ENCODE peak calls at places on chromosomes 13 and 19, in eight cellular contexts. D, P, F, Z, V, R, U and J are unnamed samples.

GRCh38 chr19:50489461-50490011 is 12.9 kb upstream of the GARIN5A start:
- DNase-seq in R (no peak), U (no peak), Z (no peak), D (no peak), F (no peak), V (no peak), P (no peak), J (no peak)

GRCh38 chr19:52094526-52094925 is 1.0 kb downstream of the ZNF841 start:
- DNase-seq in V (no peak), P (no peak), R (no peak), D (no peak), Z (no peak), U (no peak), F (no peak), J (no peak)

GRCh38 chr19:459724-460511 is 915 bp downstream of the SHC2 start:
- DNase-seq in R (peak), F (peak), P (no peak), Z (peak), D (peak), V (no peak), U (peak), J (no peak)

GRCh38 chr19:51407631-51408131 is 9.8 kb downstream of the SIGLEC10 start:
- DNase-seq in D (peak), V (no peak), U (no peak), R (peak), Z (no peak), F (peak), P (no peak), J (peak)

GRCh38 chr19:52007805-52008557 is at the start of gene ZNF615:
- DNase-seq in U (peak), F (peak), R (peak), D (peak), P (peak), Z (peak), V (no peak), J (peak)

GRCh38 chr19:8363803-8364771 is at the start of gene ANGPTL4:
- DNase-seq in Z (peak), F (peak), P (no peak), V (no peak), D (peak), U (peak), R (peak), J (peak)

GRCh38 chr19:4506449-4507149 is 11.7 kb downstream of the PLIN4 start:
- DNase-seq in U (peak), D (peak), Z (no peak), V (no peak), R (no peak), P (peak), F (peak), J (peak)

GRCh38 chr13:113794086-113794485 is 35.1 kb downstream of the TMEM255B start:
- DNase-seq in P (no peak), U (no peak), V (no peak), D (no peak), Z (no peak), R (no peak), F (no peak), J (no peak)

GRCh38 chr19:43644181-43644580 is 4.5 kb upstream of the CADM4 start:
- DNase-seq in P (no peak), R (no peak), F (no peak), Z (no peak), D (no peak), V (no peak), U (no peak), J (no peak)

GRCh38 chr19:12933287-12934072 is at the start of gene FARSA:
- DNase-seq in R (peak), V (no peak), D (peak), P (peak), U (peak), F (peak), Z (peak), J (peak)

GRCh38 chr19:29666634-29667389 is 1.6 kb downstream of the PLEKHF1 start:
- DNase-seq in P (no peak), F (peak), V (no peak), R (peak), Z (peak), D (peak), U (peak), J (peak)

GRCh38 chr13:100095498-100095897 is 6.6 kb downstream of the PCCA start:
- DNase-seq in V (no peak), Z (no peak), P (no peak), U (no peak), R (no peak), F (no peak), D (no peak), J (no peak)

GRCh38 chr13:36453518-36453917 is 21.2 kb downstream of the CCNA1 start:
- DNase-seq in Z (no peak), V (no peak), P (no peak), D (peak), F (no peak), U (peak), R (no peak), J (peak)

GRCh38 chr13:41017744-41018582 is 1.2 kb downstream of the ELF1 start:
- DNase-seq in D (no peak), Z (no peak), R (no peak), U (no peak), F (no peak), P (no peak), V (no peak), J (peak)

GRCh38 chr13:51007216-51007615 is 97.6 kb downstream of the RNASEH2B start:
- DNase-seq in F (no peak), D (no peak), R (no peak), Z (no peak), U (no peak), V (no peak), P (no peak), J (no peak)
- H3K4me3 ChIP-seq in F (no peak), D (no peak), R (no peak), Z (no peak), U (no peak), V (no peak), P (no peak), J (no peak)

GRCh38 chr19:48617146-48617937 is 1.6 kb downstream of the RPL18 start:
- DNase-seq in P (no peak), F (peak), Z (no peak), V (no peak), D (peak), U (peak), R (peak), J (peak)
- TF ChIP-seq CTCF in P (no peak), F (peak), Z (no peak), V (no peak), D (peak), U (no peak), R (no peak), J (no peak)

GRCh38 chr19:41226874-41227390 is 7.9 kb downstream of the AXL start:
- DNase-seq in R (no peak), Z (no peak), P (no peak), V (no peak), U (no peak), F (no peak), D (no peak), J (no peak)
- H3K4me3 ChIP-seq in R (peak), Z (peak), P (peak), V (no peak), U (no peak), F (no peak), D (peak), J (no peak)

GRCh38 chr19:11887618-11888531 is at the start of gene ZNF69:
- DNase-seq in Z (peak), U (peak), D (peak), F (peak), R (peak), P (no peak), V (no peak), J (peak)
- TF ChIP-seq CTCF in Z (no peak), U (peak), D (peak), F (peak), R (peak), P (no peak), V (peak), J (no peak)